ENCODE peak calls at places on chromosome 22, in ten cellular contexts. I, E, D, G, L, R, T, W, Y and U are unnamed samples. For H3K9me3, the result is how much of the 10 kb centered on the place peaks cover.

GRCh38 chr22:24389680-24390079 is 37.7 kb upstream of the ADORA2A start:
- ATAC-seq in T (no peak), G (no peak), L (no peak), W (no peak), D (no peak), Y (no peak), E (no peak), R (no peak), I (no peak), U (no peak)

GRCh38 chr22:47107431-47107830 is 345.0 kb downstream of the TBC1D22A start:
- ATAC-seq in R (no peak), G (no peak), Y (no peak), E (no peak), I (no peak), W (peak), L (no peak), D (no peak), T (no peak), U (no peak)

GRCh38 chr22:47282366-47282765 is 519.9 kb downstream of the TBC1D22A start:
- ATAC-seq in I (no peak), L (no peak), G (no peak), R (no peak), D (no peak), E (no peak), T (no peak), Y (no peak), W (no peak), U (no peak)

GRCh38 chr22:24428751-24429410 is 1.5 kb downstream of the ADORA2A start:
- ATAC-seq in R (no peak), Y (no peak), E (no peak), G (no peak), D (no peak), W (no peak), L (no peak), T (no peak), I (no peak), U (no peak)

GRCh38 chr22:11360632-11361031 is 4167.4 kb upstream of the OR11H1 start:
- ATAC-seq in W (no peak), I (no peak), R (no peak), D (no peak), E (no peak), Y (no peak), G (no peak), T (peak), L (no peak), U (no peak)

GRCh38 chr22:26592368-26593015 is 2.6 kb upstream of the TPST2 start:
- ATAC-seq in E (no peak), Y (no peak), R (no peak), D (no peak), T (no peak), W (no peak), L (peak), G (no peak), I (no peak), U (no peak)

GRCh38 chr22:42397332-42398246 is 34.6 kb downstream of the NFAM1 start:
- ATAC-seq in D (no peak), E (no peak), T (peak), G (no peak), L (peak), I (no peak), Y (no peak), R (peak), W (no peak), U (peak)

GRCh38 chr22:35899736-35900135 is 128.9 kb downstream of the RBFOX2 start:
- ATAC-seq in T (no peak), Y (no peak), R (no peak), I (no peak), D (no peak), G (no peak), L (no peak), E (no peak), W (no peak), U (no peak)

GRCh38 chr22:42926034-42926433 is 69.0 kb upstream of the ARFGAP3 start:
- ATAC-seq in R (peak), L (no peak), Y (no peak), D (no peak), G (peak), E (peak), I (no peak), W (no peak), T (no peak), U (peak)

GRCh38 chr22:28402539-28402938 is 277.1 kb downstream of the TTC28 start:
- ATAC-seq in I (no peak), W (no peak), T (no peak), D (no peak), Y (no peak), L (peak), R (no peak), G (no peak), E (no peak), U (no peak)

GRCh38 chr22:26549902-26550497 is 37.7 kb upstream of the TFIP11 start:
- ATAC-seq in L (no peak), T (peak), Y (no peak), E (no peak), R (peak), I (peak), W (no peak), D (no peak), G (no peak), U (no peak)

GRCh38 chr22:23565288-23565941 is 14.7 kb downstream of the IGLL1 start:
- ATAC-seq in L (peak), W (peak), R (peak), T (peak), D (peak), I (peak), G (peak), Y (no peak), E (peak), U (no peak)

GRCh38 chr22:50530280-50530856 is 556 bp upstream of the TYMP start:
- ATAC-seq in D (peak), G (peak), Y (no peak), E (no peak), L (peak), I (peak), W (peak), R (peak), T (peak), U (peak)

GRCh38 chr22:23845661-23846469 is 7.1 kb upstream of the DERL3 start:
- ATAC-seq in E (no peak), R (no peak), L (no peak), W (no peak), I (peak), T (no peak), G (no peak), Y (no peak), D (no peak), U (no peak)

GRCh38 chr22:24424901-24425775 is 2.3 kb upstream of the ADORA2A start:
- ATAC-seq in I (no peak), T (no peak), G (no peak), L (no peak), R (no peak), E (no peak), Y (no peak), W (no peak), D (no peak), U (no peak)

GRCh38 chr22:50672471-50673230 is at the start of gene SHANK3:
- ATAC-seq in D (peak), L (no peak), R (peak), I (peak), T (peak), Y (peak), W (no peak), G (no peak), E (peak), U (peak)

GRCh38 chr22:43993072-43993760 is 30.9 kb upstream of the PARVB start:
- ATAC-seq in T (peak), D (peak), L (peak), R (peak), G (peak), I (peak), E (peak), W (peak), Y (peak), U (peak)

GRCh38 chr22:30074994-30075393 is 5.3 kb upstream of the HORMAD2 start:
- ATAC-seq in L (peak), R (no peak), D (no peak), Y (no peak), I (no peak), T (no peak), E (no peak), G (no peak), W (no peak), U (no peak)

GRCh38 chr22:50700387-50701075 is 27.9 kb downstream of the SHANK3 start:
- ATAC-seq in Y (no peak), G (no peak), E (no peak), D (no peak), I (peak), R (no peak), T (peak), W (no peak), L (no peak), U (no peak)

GRCh38 chr22:36197601-36198146 is 3.9 kb downstream of the APOL4 start:
- ATAC-seq in R (peak), Y (no peak), W (no peak), D (no peak), T (peak), I (no peak), E (peak), L (peak), G (no peak), U (no peak)

GRCh38 chr22:34055525-34056200 is 135.4 kb upstream of the LARGE1 start:
- ATAC-seq in Y (no peak), D (no peak), L (no peak), E (no peak), T (no peak), W (no peak), G (no peak), I (peak), R (no peak), U (no peak)

GRCh38 chr22:29216873-29217666 is 11.4 kb downstream of the EMID1 start:
- ATAC-seq in G (no peak), Y (peak), W (no peak), E (no peak), I (peak), T (peak), L (peak), R (peak), D (peak), U (peak)

GRCh38 chr22:37496651-37497599 is 10.7 kb upstream of the MFNG start:
- ATAC-seq in T (no peak), R (no peak), D (no peak), E (no peak), I (no peak), G (no peak), L (no peak), W (peak), Y (no peak), U (no peak)

GRCh38 chr22:29081499-29082236 is 8.8 kb downstream of the KREMEN1 start:
- ATAC-seq in L (no peak), W (no peak), I (no peak), E (no peak), G (no peak), Y (peak), R (peak), D (no peak), T (peak), U (peak)

GRCh38 chr22:28887725-28888459 is 4.5 kb downstream of the ZNRF3 start:
- ATAC-seq in T (no peak), W (no peak), I (no peak), D (no peak), E (no peak), Y (no peak), G (no peak), R (no peak), L (no peak), U (no peak)

GRCh38 chr22:36332623-36333331 is 55.0 kb downstream of the MYH9 start:
- ATAC-seq in D (no peak), Y (no peak), L (peak), E (no peak), G (no peak), R (no peak), T (no peak), W (peak), I (no peak), U (no peak)

GRCh38 chr22:38872831-38873248 is 824 bp upstream of the CBX6 start:
- ATAC-seq in Y (peak), R (peak), G (peak), D (peak), I (no peak), W (no peak), T (peak), E (peak), L (peak), U (peak)
- TF ChIP-seq POLR2A in Y (no peak), R (peak), G (peak), D (no peak), I (no peak), W (no peak), T (peak), E (no peak), L (peak), U (peak)

GRCh38 chr22:49488943-49489342 is 338.7 kb downstream of the BRD1 start:
- ATAC-seq in E (no peak), R (no peak), D (no peak), I (no peak), Y (no peak), T (no peak), L (no peak), G (no peak), W (no peak), U (no peak)
- H3K9me3 ChIP-seq in E (under half), R (under half), D (under half), I (under half), Y (under half), T (under half), L (under half), G (under half), W (under half), U (under half)

GRCh38 chr22:17890245-17890671 is 116.0 kb upstream of the BID start:
- ATAC-seq in E (no peak), L (no peak), T (no peak), W (no peak), D (no peak), R (peak), Y (peak), I (no peak), G (no peak), U (no peak)
- H3K27ac ChIP-seq in E (no peak), L (no peak), T (no peak), W (no peak), D (no peak), R (peak), Y (peak), I (no peak), G (no peak), U (peak)

GRCh38 chr22:45671783-45672563 is at the start of gene ATXN10:
- ATAC-seq in E (peak), T (peak), D (peak), I (peak), W (peak), Y (peak), R (peak), G (peak), L (peak), U (peak)
- TF ChIP-seq POLR2A in E (peak), T (peak), D (peak), I (peak), W (peak), Y (no peak), R (peak), G (peak), L (peak), U (peak)

GRCh38 chr22:19597399-19597735 is 73.2 kb upstream of the CLDN5 start:
- ATAC-seq in E (no peak), T (peak), L (no peak), Y (no peak), G (no peak), I (peak), D (no peak), W (no peak), R (no peak), U (no peak)

GRCh38 chr22:19599004-19599403 is 74.8 kb upstream of the CLDN5 start:
- ATAC-seq in L (no peak), E (no peak), I (no peak), T (no peak), R (no peak), W (no peak), G (no peak), Y (no peak), D (no peak), U (no peak)

GRCh38 chr22:19596680-19597398 is 72.6 kb upstream of the CLDN5 start:
- ATAC-seq in R (no peak), G (no peak), I (peak), W (no peak), T (peak), Y (no peak), D (no peak), L (no peak), E (peak), U (no peak)

GRCh38 chr22:19599626-19600243 is 75.5 kb upstream of the CLDN5 start:
- ATAC-seq in L (no peak), W (no peak), Y (no peak), R (no peak), D (no peak), I (no peak), E (peak), T (no peak), G (no peak), U (no peak)

GRCh38 chr22:19598054-19598855 is 74.0 kb upstream of the CLDN5 start:
- ATAC-seq in W (peak), E (peak), G (peak), T (peak), L (no peak), I (peak), Y (no peak), R (no peak), D (no peak), U (no peak)
- H3K9me3 ChIP-seq in W (under half), E (under half), G (under half), T (under half), L (under half), I (under half), Y (under half), R (under half), D (under half), U (under half)

GRCh38 chr22:31625257-31625640 is 36.8 kb downstream of the PISD start:
- ATAC-seq in I (no peak), W (no peak), Y (no peak), R (no peak), L (no peak), T (no peak), E (no peak), D (no peak), G (no peak), U (no peak)
- H3K27ac ChIP-seq in I (no peak), W (no peak), Y (no peak), R (no peak), L (no peak), T (no peak), E (no peak), D (no peak), G (no peak), U (peak)

DNA sequence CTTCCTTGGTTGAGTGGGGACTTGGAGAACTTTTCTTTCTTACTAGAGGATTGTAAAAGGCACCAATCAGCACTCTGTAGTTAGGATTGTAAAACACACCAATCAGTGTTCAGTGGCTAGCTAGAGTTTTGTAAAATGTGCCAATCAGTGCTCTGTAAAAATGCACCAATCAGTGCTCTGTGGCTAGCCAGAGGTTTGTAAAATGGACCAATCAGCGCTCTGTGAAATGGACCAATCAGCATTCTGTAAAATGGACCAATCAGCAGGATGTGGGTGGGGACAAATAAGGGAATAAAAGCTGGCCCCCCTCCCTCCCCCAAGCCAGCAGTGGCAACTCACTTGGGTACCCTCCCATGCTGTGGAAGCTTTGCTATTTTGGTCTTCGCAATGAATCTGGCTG is 5.5 kb upstream of the DRG1 start:
- ATAC-seq in E (no peak), L (no peak), T (no peak), R (no peak), G (no peak), Y (no peak), W (no peak), D (no peak), I (no peak), U (no peak)
- TF ChIP-seq POLR2A in E (no peak), L (no peak), T (no peak), R (no peak), G (no peak), Y (no peak), W (no peak), D (no peak), I (no peak), U (no peak)

GRCh38 chr22:49087163-49087562 is 740.5 kb downstream of the BRD1 start:
- ATAC-seq in G (no peak), R (no peak), I (no peak), Y (no peak), E (no peak), L (no peak), T (no peak), W (no peak), D (no peak), U (no peak)

GRCh38 chr22:49086606-49087157 is 741.0 kb downstream of the BRD1 start:
- ATAC-seq in L (no peak), Y (no peak), I (no peak), E (no peak), T (no peak), W (no peak), R (no peak), G (no peak), D (no peak), U (no peak)

GRCh38 chr22:49084203-49084602 is 743.5 kb downstream of the BRD1 start:
- ATAC-seq in G (no peak), L (no peak), R (no peak), D (no peak), I (no peak), W (peak), Y (no peak), T (no peak), E (no peak), U (no peak)

GRCh38 chr22:49087716-49088660 is 739.7 kb downstream of the BRD1 start:
- ATAC-seq in R (no peak), E (no peak), T (no peak), Y (no peak), I (no peak), D (no peak), L (no peak), G (no peak), W (no peak), U (no peak)

DNA sequence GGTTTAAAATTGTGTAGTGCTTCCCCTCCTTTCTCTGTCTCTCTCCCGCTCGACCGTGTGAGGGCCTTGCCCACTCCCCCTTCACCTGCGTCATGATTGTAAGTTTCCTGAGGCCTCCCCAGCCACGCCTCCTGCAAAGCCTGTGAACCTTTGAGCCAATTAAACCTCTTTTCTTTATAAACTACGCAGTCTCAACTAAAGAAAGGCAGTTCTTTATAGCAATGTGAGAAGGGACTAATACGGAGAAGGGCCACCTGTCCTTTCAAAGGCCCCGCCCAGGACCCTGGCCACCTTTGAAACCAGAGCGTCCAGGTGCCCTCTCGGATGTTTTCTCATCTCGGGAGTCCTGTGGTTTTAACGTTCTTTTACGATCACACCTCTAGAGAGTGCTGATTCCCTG is 741.5 kb downstream of the BRD1 start:
- ATAC-seq in R (no peak), G (no peak), E (no peak), Y (no peak), W (no peak), D (no peak), I (no peak), L (no peak), T (no peak), U (no peak)
- H3K9me3 ChIP-seq in R (under half), G (under half), E (under half), Y (under half), W (under half), D (under half), I (under half), L (under half), T (under half), U (under half)

GRCh38 chr22:40426671-40427070 is 56.3 kb downstream of the SGSM3 start:
- ATAC-seq in T (no peak), L (no peak), E (no peak), W (no peak), Y (peak), I (no peak), R (no peak), G (no peak), D (peak), U (no peak)
- H3K27ac ChIP-seq in T (no peak), L (no peak), E (no peak), W (no peak), Y (peak), I (no peak), R (no peak), G (no peak), D (peak), U (no peak)